ENCODE peak calls at places on chromosome 1, in six cellular contexts. K, L, Q, F, Z and Y are unnamed samples.

GRCh38 chr1:80925130-80925780 is 875.5 kb upstream of the ADGRL2 start:
- DNase-seq in K (no peak), L (no peak), Q (no peak), F (no peak), Z (no peak), Y (no peak)

GRCh38 chr1:193115629-193116227 is 6.1 kb upstream of the CDC73 start:
- DNase-seq in K (peak; percentile 83), L (peak; percentile 11), Q (peak; percentile 44), F (peak; percentile 87), Z (no peak), Y (no peak)

GRCh38 chr1:23792151-23792945 is 1.4 kb downstream of the LYPLA2 start:
- DNase-seq in K (no peak), L (peak; percentile 44), Q (no peak), F (no peak), Z (no peak), Y (no peak)

GRCh38 chr1:176783281-176783680 is 320.3 kb downstream of the PAPPA2 start:
- DNase-seq in K (no peak), L (no peak), Q (no peak), F (no peak), Z (no peak), Y (no peak)

GRCh38 chr1:207944571-207944970 is 33.6 kb upstream of the CD34 start:
- DNase-seq in K (no peak), L (no peak), Q (no peak), F (no peak), Z (no peak), Y (no peak)

GRCh38 chr1:151989131-151989868 is 4.4 kb downstream of the S100A10 start:
- DNase-seq in K (no peak), L (no peak), Q (no peak), F (no peak), Z (no peak), Y (no peak)

GRCh38 chr1:90384152-90384650 is 332.9 kb downstream of the BARHL2 start:
- DNase-seq in K (no peak), L (no peak), Q (no peak), F (no peak), Z (no peak), Y (no peak)

GRCh38 chr1:109547412-109548320 is 749 bp upstream of the GNAI3 start:
- DNase-seq in K (no peak), L (no peak), Q (no peak), F (no peak), Z (no peak), Y (no peak)

GRCh38 chr1:59013276-59013927 is 229.6 kb upstream of the JUN start:
- DNase-seq in K (no peak), L (no peak), Q (no peak), F (no peak), Z (no peak), Y (peak; percentile 52)

DNA sequence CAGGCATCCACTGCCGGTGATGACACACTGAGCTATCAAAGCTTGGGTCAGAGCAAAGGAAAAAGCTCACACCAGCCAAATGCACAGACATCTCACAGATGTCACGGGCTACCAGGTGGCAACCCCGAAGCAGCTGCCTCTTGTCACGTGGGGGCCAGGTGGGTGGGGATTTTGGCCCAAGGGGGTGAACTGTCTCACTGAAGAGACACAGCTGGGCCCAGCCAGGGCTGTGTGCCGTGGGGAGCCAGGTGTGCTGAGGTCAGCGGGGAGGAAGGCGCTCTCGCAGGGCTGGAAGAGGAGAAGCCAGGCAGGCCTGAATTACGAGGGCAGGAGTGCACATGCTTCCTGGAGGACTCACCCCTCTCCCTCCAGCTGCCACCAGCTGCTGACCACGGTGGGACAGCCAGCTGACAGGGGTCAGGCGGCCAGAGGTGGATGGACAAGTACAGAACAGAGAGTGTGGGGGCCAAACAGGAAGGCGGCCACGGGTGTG is 32.4 kb downstream of the KCNN3 start:
- DNase-seq in K (no peak), L (no peak), Q (no peak), F (no peak), Z (no peak), Y (no peak)
- TF ChIP-seq CHD2 in K (no peak), L (no peak), Q (no peak), F (no peak), Z (no peak), Y (no peak)

GRCh38 chr1:84674021-84674420 is 16.2 kb downstream of the SSX2IP start:
- DNase-seq in K (no peak), L (no peak), Q (no peak), F (no peak), Z (no peak), Y (no peak)

GRCh38 chr1:84665703-84666317 is 24.5 kb downstream of the SSX2IP start:
- DNase-seq in K (no peak), L (no peak), Q (no peak), F (no peak), Z (no peak), Y (no peak)

GRCh38 chr1:84672080-84672735 is 18.1 kb downstream of the SSX2IP start:
- DNase-seq in K (no peak), L (no peak), Q (no peak), F (no peak), Z (no peak), Y (no peak)

GRCh38 chr1:84669831-84670230 is 20.4 kb downstream of the SSX2IP start:
- DNase-seq in K (no peak), L (no peak), Q (no peak), F (no peak), Z (no peak), Y (no peak)

GRCh38 chr1:84668185-84668584 is 22.1 kb downstream of the SSX2IP start:
- DNase-seq in K (no peak), L (no peak), Q (peak; percentile 13), F (peak; percentile 13), Z (no peak), Y (no peak)
- TF ChIP-seq CHD2 in K (no peak), L (no peak), Q (no peak), F (no peak), Z (no peak), Y (no peak)

GRCh38 chr1:203278087-203278884 is 27.0 kb upstream of the BTG2 start:
- DNase-seq in K (no peak), L (peak; percentile 79), Q (peak; percentile 43), F (no peak), Z (no peak), Y (peak; percentile 55)

GRCh38 chr1:203281033-203281432 is 24.3 kb upstream of the BTG2 start:
- DNase-seq in K (peak; percentile 28), L (no peak), Q (no peak), F (no peak), Z (no peak), Y (no peak)

GRCh38 chr1:203276916-203277535 is 28.3 kb upstream of the BTG2 start:
- DNase-seq in K (no peak), L (no peak), Q (no peak), F (no peak), Z (no peak), Y (peak; percentile 40)

GRCh38 chr1:203280061-203280460 is 25.3 kb upstream of the BTG2 start:
- DNase-seq in K (no peak), L (no peak), Q (no peak), F (no peak), Z (no peak), Y (no peak)

GRCh38 chr1:203278885-203279406 is 26.4 kb upstream of the BTG2 start:
- DNase-seq in K (no peak), L (no peak), Q (no peak), F (no peak), Z (no peak), Y (peak; percentile 57)
- TF ChIP-seq CHD2 in K (no peak), L (no peak), Q (no peak), F (no peak), Z (no peak), Y (no peak)

DNA sequence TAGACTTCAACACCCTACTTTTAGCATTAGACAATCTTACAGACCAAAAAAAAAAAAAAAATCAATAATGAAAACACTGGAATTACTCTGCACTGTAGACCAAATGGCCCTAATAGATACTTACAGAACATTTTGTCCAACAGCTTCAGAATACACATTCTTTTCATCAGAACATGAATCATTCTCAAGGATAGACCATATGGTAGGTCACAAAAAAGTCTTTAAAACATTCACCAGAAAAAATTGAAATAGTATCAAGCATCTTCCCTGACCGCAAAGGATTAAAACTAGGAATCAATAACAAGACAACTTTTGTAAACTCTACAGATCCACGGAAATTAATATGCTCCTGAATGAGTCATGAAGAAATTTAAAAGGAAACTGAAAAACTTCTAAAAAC is 22.5 kb downstream of the ZNF670 start:
- DNase-seq in K (no peak), L (no peak), Q (no peak), F (no peak), Z (no peak), Y (no peak)
- TF ChIP-seq CHD2 in K (no peak), L (no peak), Q (no peak), F (no peak), Z (no peak), Y (no peak)

DNA sequence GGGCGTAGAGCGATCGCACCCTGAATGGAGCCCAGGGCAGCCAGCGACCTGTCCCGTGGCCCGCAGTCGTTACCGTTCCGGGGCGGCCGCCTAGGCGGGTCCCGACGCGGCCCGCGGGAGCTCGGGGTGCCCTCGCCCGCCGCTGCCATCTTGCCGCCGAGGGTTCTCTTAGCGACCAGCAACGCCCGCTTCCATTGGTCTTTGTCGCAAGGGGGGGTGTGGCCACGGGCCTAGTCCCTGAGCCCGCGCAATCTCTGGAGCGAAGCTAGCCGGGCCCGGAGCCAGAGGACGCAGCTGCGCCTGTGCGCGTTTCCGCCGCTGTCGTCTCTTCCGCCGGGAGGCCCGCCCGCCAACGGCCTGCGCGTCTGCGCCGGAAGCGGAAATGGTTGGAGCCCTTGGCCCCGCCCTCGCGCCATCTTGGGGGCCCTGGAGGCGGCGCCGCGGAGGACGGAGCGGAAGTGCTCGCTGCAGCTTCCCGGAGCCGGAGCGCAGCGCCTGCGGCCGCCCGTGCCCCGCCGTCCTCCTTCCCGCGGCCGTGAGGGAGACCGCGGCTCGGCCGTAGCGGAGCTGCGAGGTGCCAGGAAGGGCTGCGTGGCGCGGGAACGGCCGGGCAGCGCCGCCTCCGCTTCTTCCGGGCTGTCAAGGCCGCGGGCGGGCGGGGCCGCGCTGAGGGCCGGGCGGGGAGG is at the start of the genes MORN1 and RER1:
- DNase-seq in K (peak; percentile 84), L (peak; percentile 99), Q (peak; percentile 96), F (peak; percentile 95), Z (peak; percentile 93), Y (peak; percentile 88)
- TF ChIP-seq CHD2 in K (no peak), L (peak; percentile 79), Q (peak; percentile 11), F (peak; percentile 46), Z (peak; percentile 79), Y (peak; percentile 47)

GRCh38 chr1:111747947-111748346 is 7.8 kb upstream of the DDX20 start:
- DNase-seq in K (no peak), L (no peak), Q (no peak), F (no peak), Z (no peak), Y (no peak)

GRCh38 chr1:111748618-111749337 is 6.9 kb upstream of the DDX20 start:
- DNase-seq in K (no peak), L (peak; percentile 48), Q (no peak), F (no peak), Z (no peak), Y (no peak)

GRCh38 chr1:111745670-111746613 is 6.7 kb upstream of the INKA2 start:
- DNase-seq in K (no peak), L (no peak), Q (no peak), F (no peak), Z (no peak), Y (no peak)

GRCh38 chr1:111746614-111746999 is 7.4 kb upstream of the INKA2 start:
- DNase-seq in K (no peak), L (no peak), Q (no peak), F (no peak), Z (no peak), Y (no peak)

DNA sequence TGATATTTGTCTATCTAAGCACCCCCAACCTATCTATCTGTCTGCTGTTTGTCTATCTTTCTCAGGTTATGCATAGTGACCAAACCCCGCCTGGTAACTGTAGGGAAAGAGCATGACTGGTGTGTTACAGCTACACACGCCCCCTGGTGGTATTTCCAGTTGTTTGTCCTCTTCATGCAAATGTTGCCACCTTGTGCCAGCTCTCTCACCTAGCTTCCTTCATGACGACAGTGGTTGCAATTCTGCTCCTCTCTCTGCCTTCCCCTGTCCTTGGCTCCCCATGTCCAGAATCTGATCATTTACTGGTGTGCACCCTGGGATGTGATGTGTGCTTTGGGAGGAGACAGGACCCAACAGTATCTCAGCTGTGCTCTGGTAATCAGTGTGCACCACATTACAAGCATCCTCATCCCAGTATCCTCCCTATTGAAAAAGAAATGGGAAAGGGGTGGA is 8.1 kb upstream of the INKA2 start:
- DNase-seq in K (peak; percentile 60), L (peak; percentile 61), Q (peak; percentile 77), F (peak; percentile 81), Z (no peak), Y (peak; percentile 70)
- TF ChIP-seq CHD2 in K (no peak), L (peak; percentile 11), Q (no peak), F (no peak), Z (no peak), Y (no peak)